ENCODE peak calls at places on chromosomes 13 and 19, in seven cellular contexts. J is mesenchymal stem cell, H is H9, Q is IMR-90, I is mesendoderm, N is H1, E is neuronal stem cell. M is an unnamed sample.

GRCh38 chr13:113366031-113366588 is 2.2 kb upstream of the GRTP1 start:
- DNase-seq in J (no peak), H (no peak), Q (peak; percentile 18), I (no peak), N (no peak), E (no peak), M (no peak)

GRCh38 chr13:99737456-99737855 is 234.1 kb downstream of the ZIC5 start:
- DNase-seq in J (no peak), H (no peak), Q (no peak), I (no peak), N (no peak), E (no peak), M (no peak)

GRCh38 chr19:35135389-35135909 is 590 bp upstream of the LGI4 start:
- DNase-seq in J (peak; percentile 66), H (peak; percentile 84), Q (peak; percentile 55), I (peak; percentile 86), N (no peak), E (peak; percentile 84), M (peak; percentile 73)

GRCh38 chr19:28823338-28823961 is 389.5 kb downstream of the UQCRFS1 start:
- DNase-seq in J (no peak), H (peak; percentile 44), Q (no peak), I (peak; percentile 85), N (peak; percentile 15), E (peak; percentile 3), M (peak; percentile 48)

GRCh38 chr19:51064534-51065220 is at the start of gene KLK13:
- DNase-seq in J (no peak), H (peak; percentile 84), Q (no peak), I (peak; percentile 84), N (peak; percentile 50), E (no peak), M (no peak)

GRCh38 chr13:21898461-21898860 is 227.6 kb downstream of the FGF9 start:
- DNase-seq in J (no peak), H (no peak), Q (no peak), I (no peak), N (no peak), E (no peak), M (peak; percentile 13)

GRCh38 chr19:10552596-10553053 is 8.9 kb downstream of the ATG4D start:
- DNase-seq in J (peak; percentile 30), H (peak; percentile 85), Q (no peak), I (peak; percentile 79), N (peak; percentile 44), E (no peak), M (no peak)

GRCh38 chr13:50129923-50130685 is 114.9 kb downstream of the KCNRG start:
- DNase-seq in J (peak; percentile 64), H (peak; percentile 64), Q (no peak), I (peak; percentile 57), N (no peak), E (peak; percentile 57), M (no peak)

GRCh38 chr19:2266183-2266993 is 10.2 kb upstream of the JSRP1 start:
- DNase-seq in J (peak; percentile 52), H (no peak), Q (peak; percentile 75), I (no peak), N (no peak), E (no peak), M (no peak)

GRCh38 chr13:113013303-113013702 is 44.3 kb downstream of the MCF2L start:
- DNase-seq in J (no peak), H (no peak), Q (no peak), I (no peak), N (no peak), E (no peak), M (peak; percentile 93)

GRCh38 chr13:82275644-82276043 is 1606.6 kb downstream of the SLITRK1 start:
- DNase-seq in J (no peak), H (no peak), Q (no peak), I (no peak), N (no peak), E (no peak), M (no peak)

GRCh38 chr13:52127378-52127777 is 1.5 kb downstream of the NEK5 start:
- DNase-seq in J (no peak), H (no peak), Q (no peak), I (no peak), N (no peak), E (no peak), M (no peak)

GRCh38 chr19:54230031-54230430 is 7.2 kb upstream of the LILRB3 start:
- DNase-seq in J (no peak), H (no peak), Q (no peak), I (no peak), N (no peak), E (no peak), M (no peak)

GRCh38 chr13:107025991-107026390 is 458.1 kb upstream of the ARGLU1 start:
- DNase-seq in J (no peak), H (no peak), Q (peak; percentile 71), I (peak; percentile 13), N (no peak), E (no peak), M (peak; percentile 78)

GRCh38 chr13:71873418-71874276 is 6.6 kb upstream of the DACH1 start:
- DNase-seq in J (no peak), H (no peak), Q (no peak), I (no peak), N (no peak), E (no peak), M (no peak)

GRCh38 chr13:48644141-48644540 is 9.6 kb upstream of the CYSLTR2 start:
- DNase-seq in J (no peak), H (no peak), Q (no peak), I (peak; percentile 52), N (no peak), E (no peak), M (no peak)

GRCh38 chr13:95385808-95386207 is 84.6 kb upstream of the ABCC4 start:
- DNase-seq in J (no peak), H (no peak), Q (no peak), I (no peak), N (no peak), E (no peak), M (no peak)

GRCh38 chr19:35585844-35586243 is at the start of gene PMIS2:
- DNase-seq in J (no peak), H (peak; percentile 65), Q (no peak), I (no peak), N (peak; percentile 13), E (no peak), M (no peak)

GRCh38 chr13:76148926-76149325 is 512.8 kb downstream of the LMO7 start:
- DNase-seq in J (peak; percentile 66), H (no peak), Q (peak; percentile 93), I (peak; percentile 4), N (no peak), E (no peak), M (no peak)

GRCh38 chr19:8253678-8254077 is 44.5 kb downstream of the CERS4 start:
- DNase-seq in J (no peak), H (no peak), Q (peak; percentile 23), I (no peak), N (no peak), E (no peak), M (no peak)

GRCh38 chr13:28451482-28452217 is 43.3 kb downstream of the FLT1 start:
- DNase-seq in J (no peak), H (peak; percentile 59), Q (no peak), I (peak; percentile 55), N (no peak), E (no peak), M (peak; percentile 46)

GRCh38 chr13:98839826-98840769 is 87.6 kb upstream of the SLC15A1 start:
- DNase-seq in J (peak; percentile 59), H (peak; percentile 90), Q (peak; percentile 47), I (peak; percentile 94), N (peak; percentile 54), E (peak; percentile 49), M (peak; percentile 77)

GRCh38 chr13:67844544-67844943 is 614.4 kb upstream of the PCDH9 start:
- DNase-seq in J (no peak), H (no peak), Q (no peak), I (no peak), N (no peak), E (no peak), M (no peak)

GRCh38 chr13:31860002-31860401 is 120.7 kb downstream of the RXFP2 start:
- DNase-seq in J (no peak), H (no peak), Q (no peak), I (no peak), N (no peak), E (no peak), M (no peak)
- H3K4me2 ChIP-seq in J (no peak overlapping the region), H (no peak overlapping the region), Q (no peak overlapping the region), I (no peak overlapping the region), N (no peak overlapping the region), E (no peak overlapping the region), M (no peak overlapping the region)

GRCh38 chr19:39399684-39400465 is 6.8 kb upstream of the ZFP36 start:
- DNase-seq in J (no peak), H (no peak), Q (no peak), I (no peak), N (no peak), E (no peak), M (peak; percentile 47)
- H3K4me1 ChIP-seq in J (peaks cover 31% of the 10 kb centered on the region), H (peaks cover 4% of the 10 kb centered on the region), Q (peaks cover 27% of the 10 kb centered on the region), I (peaks cover 12% of the 10 kb centered on the region), N (peaks cover 19% of the 10 kb centered on the region), E (peaks cover 19% of the 10 kb centered on the region), M (peaks cover 37% of the 10 kb centered on the region)

DNA sequence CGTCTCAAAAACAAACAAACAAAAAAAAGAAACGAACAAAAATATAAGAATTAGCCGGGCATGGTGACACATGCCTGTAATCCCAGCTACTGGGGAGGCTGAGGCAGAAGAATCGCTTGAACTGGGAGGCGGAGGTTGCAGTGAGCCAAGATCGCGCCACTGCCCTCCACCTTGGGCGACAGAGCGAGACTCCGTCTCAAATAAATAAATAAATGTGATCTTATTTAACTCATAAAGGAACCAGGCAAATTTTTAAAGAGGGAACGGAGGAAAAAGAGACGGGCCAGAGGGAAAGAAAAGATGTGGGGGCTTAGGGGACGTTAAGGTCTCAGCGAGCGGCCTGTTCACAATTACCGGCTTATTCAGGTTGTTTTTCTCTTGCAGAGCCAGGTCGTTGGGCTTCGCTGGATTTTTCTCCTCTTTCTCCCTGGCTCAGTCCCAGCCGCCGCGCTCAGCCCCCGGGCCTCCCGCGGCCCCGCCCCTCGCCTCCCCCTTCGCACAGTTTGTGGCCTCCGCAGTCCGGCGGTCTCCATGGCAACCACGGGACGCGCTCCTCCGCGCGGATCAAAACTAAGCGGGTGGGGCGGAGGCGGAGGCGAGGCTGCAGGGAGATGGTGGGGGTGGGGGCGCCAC is 2.8 kb upstream of the CCDC8 start:
- DNase-seq in J (peak; percentile 91), H (peak; percentile 95), Q (peak; percentile 75), I (peak; percentile 96), N (no peak), E (peak; percentile 95), M (peak; percentile 29)
- H3K4ac ChIP-seq in J (no peak overlapping the region), H (no peak overlapping the region), Q (peak overlapping the region; percentile 21), I (no peak overlapping the region), N (no peak overlapping the region), E (no peak overlapping the region), M (no peak overlapping the region)

DNA sequence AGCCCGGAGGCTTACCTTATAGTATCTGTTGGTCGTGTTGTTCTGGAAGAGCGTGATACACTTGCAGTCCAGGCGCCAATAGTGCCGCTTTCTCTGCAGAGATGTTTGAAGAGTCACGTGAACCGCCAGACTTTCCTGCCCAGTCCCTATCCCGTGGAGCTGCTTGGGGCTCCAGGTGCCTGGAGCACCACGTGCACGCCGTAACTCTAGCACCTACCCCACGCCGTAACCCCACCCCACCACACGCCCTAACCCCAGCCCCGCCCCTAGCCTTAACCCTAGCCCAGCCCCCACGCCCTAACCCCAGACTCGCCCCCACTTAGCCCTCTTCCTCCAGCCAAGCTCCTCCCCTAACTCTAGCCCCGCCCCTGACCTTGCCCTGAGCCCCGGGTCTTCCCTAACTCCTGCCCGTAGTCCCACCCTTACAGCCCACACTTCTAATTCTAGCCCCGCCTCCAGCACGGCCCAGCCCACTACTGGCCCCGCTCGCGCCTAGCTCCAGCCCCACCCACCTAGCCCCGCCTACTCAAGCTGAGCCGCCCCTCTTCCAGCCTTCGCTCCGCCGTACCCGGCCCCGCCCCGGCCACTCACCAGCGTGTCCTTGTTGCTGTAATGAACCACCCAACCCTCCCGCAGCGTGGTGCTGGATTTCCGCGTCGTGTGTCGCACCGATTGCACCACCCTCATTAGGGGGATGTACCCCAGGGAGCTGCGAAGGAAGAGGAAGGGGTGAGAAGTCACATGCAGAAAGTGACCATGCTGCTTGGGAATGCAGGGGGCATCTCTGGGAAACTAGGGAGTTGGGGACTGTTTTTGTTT is 19.6 kb downstream of the PRKD2 start:
- DNase-seq in J (peak; percentile 88), H (peak; percentile 99), Q (peak; percentile 49), I (peak; percentile 98), N (peak; percentile 96), E (peak; percentile 89), M (peak; percentile 77)
- H3K4me2 ChIP-seq in J (peak overlapping the region; percentile 60), H (peak overlapping the region; percentile 47), Q (peak overlapping the region; percentile 53), I (peak overlapping the region; percentile 74), N (peak overlapping the region; percentile 71), E (peak overlapping the region; percentile 75), M (peak overlapping the region; percentile 52)

M was measured in trophoblast cell.